ENCODE peak calls at places on chromosomes 12 and 14, in four cellular contexts. Z, T, O and S are unnamed samples.

GRCh38 chr14:25400607-25401206 is 350.8 kb upstream of the STXBP6 start:
- DNase-seq in Z (peak; percentile 55), T (no peak), O (peak; percentile 60), S (peak; percentile 51)

GRCh38 chr12:118503476-118503875 is 127.1 kb downstream of the SUDS3 start:
- DNase-seq in Z (no peak), T (no peak), O (no peak), S (no peak)

GRCh38 chr12:119673634-119674033 is 5.7 kb downstream of the PRKAB1 start:
- DNase-seq in Z (no peak), T (no peak), O (no peak), S (no peak)

GRCh38 chr14:51626788-51627187 is 24.9 kb upstream of the FRMD6 start:
- DNase-seq in Z (no peak), T (no peak), O (no peak), S (no peak)

GRCh38 chr12:24853588-24853987 is 95.3 kb downstream of the BCAT1 start:
- DNase-seq in Z (no peak), T (no peak), O (peak; percentile 62), S (peak; percentile 42)

GRCh38 chr14:97027256-97027999 is 230.2 kb downstream of the VRK1 start:
- DNase-seq in Z (no peak), T (no peak), O (no peak), S (no peak)

GRCh38 chr12:55467836-55468235 is 2.1 kb downstream of the OR6C70 start:
- DNase-seq in Z (no peak), T (no peak), O (no peak), S (no peak)

GRCh38 chr12:120539303-120539702 is 5.1 kb downstream of the RNF10 start:
- DNase-seq in Z (no peak), T (no peak), O (peak; percentile 38), S (peak; percentile 54)

GRCh38 chr14:80419339-80419738 is 208.0 kb upstream of the DIO2 start:
- DNase-seq in Z (peak; percentile 44), T (no peak), O (peak; percentile 16), S (no peak)

GRCh38 chr12:101019193-101019592 is 190.8 kb downstream of the SLC5A8 start:
- DNase-seq in Z (no peak), T (no peak), O (no peak), S (no peak)

GRCh38 chr12:110091136-110091711 is 32.9 kb upstream of the IFT81 start:
- DNase-seq in Z (no peak), T (no peak), O (no peak), S (no peak)

GRCh38 chr14:22836301-22837058 is at the start of gene MMP14:
- DNase-seq in Z (peak; percentile 71), T (peak; percentile 84), O (peak; percentile 94), S (peak; percentile 95)

GRCh38 chr12:85574291-85574690 is 261.9 kb downstream of the RASSF9 start:
- DNase-seq in Z (no peak), T (no peak), O (no peak), S (no peak)

GRCh38 chr14:62409909-62410308 is 635.3 kb downstream of the KCNH5 start:
- DNase-seq in Z (no peak), T (no peak), O (peak; percentile 75), S (peak; percentile 73)

GRCh38 chr12:59041241-59042121 is 121.2 kb upstream of the LRIG3 start:
- DNase-seq in Z (no peak), T (no peak), O (peak; percentile 93), S (peak; percentile 82)

GRCh38 chr12:10620078-10620779 is 6.8 kb upstream of the MAGOHB start:
- DNase-seq in Z (no peak), T (no peak), O (no peak), S (no peak)

GRCh38 chr14:101556566-101557320 is 4.6 kb upstream of the DIO3 start:
- DNase-seq in Z (no peak), T (peak; percentile 30), O (no peak), S (no peak)

GRCh38 chr12:75289678-75290200 is 40.4 kb downstream of the CAPS2 start:
- DNase-seq in Z (no peak), T (no peak), O (peak; percentile 58), S (peak; percentile 27)

GRCh38 chr12:86376052-86376451 is 119.9 kb upstream of the MGAT4C start:
- DNase-seq in Z (no peak), T (no peak), O (peak; percentile 2), S (no peak)

GRCh38 chr12:24539646-24540045 is 409.3 kb downstream of the BCAT1 start:
- DNase-seq in Z (no peak), T (no peak), O (no peak), S (no peak)

GRCh38 chr12:81610955-81611889 is 147.9 kb downstream of the PPFIA2 start:
- DNase-seq in Z (no peak), T (no peak), O (peak; percentile 43), S (peak; percentile 9)

GRCh38 chr12:33006106-33006505 is 109.5 kb upstream of the PKP2 start:
- DNase-seq in Z (no peak), T (no peak), O (no peak), S (no peak)

GRCh38 chr14:63454863-63455622 is 88.1 kb downstream of the PPP2R5E start:
- DNase-seq in Z (peak; percentile 30), T (no peak), O (peak; percentile 72), S (peak; percentile 63)

GRCh38 chr12:124833693-124834122 is 30.0 kb downstream of the SCARB1 start:
- DNase-seq in Z (no peak), T (peak; percentile 81), O (peak; percentile 95), S (no peak)

GRCh38 chr12:112375105-112375504 is 7.1 kb downstream of the HECTD4 start:
- DNase-seq in Z (no peak), T (no peak), O (no peak), S (peak; percentile 16)

GRCh38 chr12:78719721-78720120 is 144.9 kb upstream of the SYT1 start:
- DNase-seq in Z (no peak), T (no peak), O (no peak), S (no peak)

GRCh38 chr12:53070901-53071492 is 8.2 kb downstream of the SPRYD3 start:
- DNase-seq in Z (no peak), T (peak; percentile 54), O (peak; percentile 20), S (no peak)

GRCh38 chr14:22837750-22838538 is 1.6 kb downstream of the MMP14 start:
- DNase-seq in Z (peak; percentile 53), T (peak; percentile 88), O (peak; percentile 73), S (peak; percentile 57)

GRCh38 chr12:16407332-16407731 is 59.9 kb downstream of the MGST1 start:
- DNase-seq in Z (no peak), T (no peak), O (no peak), S (no peak)

GRCh38 chr12:115507951-115508722 is 769.4 kb downstream of the MED13L start:
- DNase-seq in Z (no peak), T (no peak), O (no peak), S (no peak)

GRCh38 chr14:106792543-106792942 is 1266.2 kb downstream of the TMEM121 start:
- DNase-seq in Z (no peak), T (no peak), O (no peak), S (no peak)

GRCh38 chr12:21248679-21249078 is 86.0 kb downstream of the SLCO1A2 start:
- DNase-seq in Z (no peak), T (no peak), O (peak; percentile 34), S (peak; percentile 45)

GRCh38 chr12:46958599-46959290 is 120.7 kb upstream of the PCED1B start:
- DNase-seq in Z (no peak), T (no peak), O (no peak), S (no peak)

GRCh38 chr12:87809916-87810315 is 219.3 kb downstream of the C12orf50 start:
- DNase-seq in Z (no peak), T (no peak), O (peak; percentile 82), S (no peak)

GRCh38 chr12:132268674-132269073 is 60.7 kb downstream of the GALNT9 start:
- DNase-seq in Z (no peak), T (no peak), O (no peak), S (no peak)

DNA sequence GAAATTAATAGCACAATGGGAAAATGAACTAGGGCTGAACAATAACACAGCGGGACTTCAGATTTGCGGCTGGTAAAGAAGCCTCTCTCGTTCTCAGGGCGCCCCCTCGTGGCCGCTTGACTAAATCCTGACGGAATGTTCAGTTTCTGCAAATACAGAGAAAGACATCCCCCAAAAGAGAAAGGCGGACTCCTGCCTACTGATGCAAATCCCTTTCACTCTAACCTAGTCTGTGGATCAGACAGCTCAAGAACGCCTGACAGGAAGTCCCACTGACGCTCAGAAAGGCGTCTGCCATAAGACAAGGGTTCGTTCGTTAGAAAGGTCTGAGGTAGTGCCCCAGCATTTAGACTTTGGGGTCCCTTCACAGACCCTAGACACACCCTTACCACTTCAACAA is 2.5 kb downstream of the NUAK1 start:
- DNase-seq in Z (peak; percentile 85), T (peak; percentile 93), O (peak; percentile 92), S (peak; percentile 93)
- H3K4me3 ChIP-seq in Z (no peak overlapping the region), T (peak overlapping the region; percentile 91), O (peak overlapping the region; percentile 78), S (peak overlapping the region; percentile 4)

DNA sequence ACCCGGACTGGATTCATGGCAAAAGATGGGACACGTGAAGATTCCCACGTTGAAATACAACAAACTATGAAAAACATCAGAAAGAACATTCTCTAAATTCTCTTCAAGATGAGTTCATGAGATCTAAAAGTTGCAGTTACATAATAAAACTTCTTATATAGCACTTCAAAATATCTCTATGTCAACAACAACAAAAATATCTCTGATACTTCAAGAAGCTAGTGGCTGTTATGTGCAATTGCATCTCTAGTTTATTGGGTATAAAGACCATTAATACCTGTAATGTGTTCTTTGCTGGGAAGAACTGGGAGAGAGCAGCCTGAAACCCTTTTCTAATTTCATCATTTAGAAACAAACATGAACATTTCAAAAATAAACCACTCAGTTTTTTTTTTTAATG is 69.2 kb upstream of the RGS6 start:
- DNase-seq in Z (no peak), T (no peak), O (no peak), S (no peak)
- TF ChIP-seq CTCF in Z (no peak), T (no peak), O (peak; percentile 43), S (peak; percentile 27)

DNA sequence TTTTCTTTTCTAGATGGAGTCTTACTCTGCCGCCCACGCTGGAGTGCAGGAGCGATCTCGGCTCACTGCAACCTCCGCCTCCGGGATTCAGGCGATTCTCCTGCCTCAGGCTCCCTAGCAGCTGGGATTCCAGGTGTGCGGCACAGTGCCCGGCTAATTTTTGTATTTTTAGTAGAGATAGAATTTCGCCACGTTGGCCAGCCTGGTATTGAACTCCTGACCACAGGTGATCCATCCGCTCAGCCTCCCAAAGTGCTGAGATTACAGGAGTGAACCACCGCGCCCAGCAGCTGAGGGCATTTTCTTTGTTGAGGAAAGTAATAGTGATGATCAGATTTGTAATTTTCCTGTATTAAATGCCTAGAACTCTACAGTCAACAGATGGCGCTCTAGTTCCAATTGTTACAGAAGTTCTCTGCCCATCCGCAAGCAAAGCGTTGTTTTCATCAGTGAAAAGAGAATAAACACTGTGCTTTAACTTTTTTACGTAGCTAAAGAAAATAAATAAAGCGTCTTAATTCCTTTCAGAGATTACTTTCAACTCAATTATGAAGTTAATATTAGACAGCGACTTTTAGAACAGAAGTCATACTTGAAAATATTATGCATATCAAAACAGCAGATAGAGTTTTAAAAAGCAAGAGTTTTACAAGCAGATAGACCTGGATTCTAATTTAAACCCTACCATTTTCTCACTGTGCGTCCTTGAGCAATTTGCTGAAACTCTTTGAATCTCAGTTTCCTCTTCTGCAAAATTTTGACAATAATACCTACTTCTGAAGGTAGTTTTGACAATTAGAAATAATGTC is 335.1 kb downstream of the DUSP6 start:
- DNase-seq in Z (peak; percentile 39), T (no peak), O (peak; percentile 85), S (peak; percentile 86)
- H3K4me3 ChIP-seq in Z (no peak overlapping the region), T (no peak overlapping the region), O (peak overlapping the region; percentile 50), S (peak overlapping the region; percentile 25)

GRCh38 chr12:2013527-2014223 is 9.4 kb upstream of the DCP1B start:
- DNase-seq in Z (no peak), T (no peak), O (peak; percentile 34), S (peak; percentile 62)

GRCh38 chr12:2008677-2009076 is 4.4 kb upstream of the DCP1B start:
- DNase-seq in Z (no peak), T (no peak), O (peak; percentile 63), S (no peak)

GRCh38 chr12:2013111-2013510 is 8.9 kb upstream of the DCP1B start:
- DNase-seq in Z (no peak), T (no peak), O (no peak), S (no peak)

GRCh38 chr12:2011641-2012607 is 7.7 kb upstream of the DCP1B start:
- DNase-seq in Z (no peak), T (no peak), O (no peak), S (no peak)

GRCh38 chr12:2009623-2010022 is 5.4 kb upstream of the DCP1B start:
- DNase-seq in Z (no peak), T (no peak), O (peak; percentile 18), S (no peak)
- TF ChIP-seq CTCF in Z (no peak), T (no peak), O (peak; percentile 32), S (no peak)